ENCODE peak calls at places on chromosome 1, in six cellular contexts. S, T, E, V, B and O are unnamed samples.

GRCh38 chr1:117897551-117897950 is 31.9 kb downstream of the GDAP2 start:
- DNase-seq in B (no peak), S (peak), E (no peak), T (no peak), V (no peak), O (no peak)

GRCh38 chr1:227756172-227756959 is 21.1 kb downstream of the SNAP47 start:
- DNase-seq in S (no peak), V (no peak), B (no peak), T (no peak), E (peak), O (no peak)

GRCh38 chr1:172717722-172718455 is 59.0 kb downstream of the FASLG start:
- DNase-seq in B (no peak), S (peak), V (peak), T (no peak), E (peak), O (no peak)

GRCh38 chr1:72649974-72650373 is 367.6 kb upstream of the NEGR1 start:
- DNase-seq in E (peak), V (peak), B (no peak), S (no peak), T (no peak), O (no peak)

GRCh38 chr1:229031491-229032341 is 239.2 kb upstream of the RAB4A start:
- DNase-seq in T (no peak), V (no peak), E (no peak), S (no peak), B (no peak), O (no peak)

GRCh38 chr1:41580520-41581172 is 96.2 kb upstream of the EDN2 start:
- DNase-seq in B (no peak), V (no peak), T (no peak), S (no peak), E (no peak), O (no peak)

GRCh38 chr1:226736908-226737818 is 1.9 kb downstream of the ITPKB start:
- DNase-seq in S (peak), T (no peak), V (peak), E (peak), B (peak), O (peak)

GRCh38 chr1:114310771-114311251 is 157.1 kb upstream of the SYT6 start:
- DNase-seq in V (no peak), T (no peak), E (peak), B (no peak), S (peak), O (no peak)

GRCh38 chr1:43688594-43689000 is 18.7 kb upstream of the ST3GAL3 start:
- DNase-seq in T (no peak), B (no peak), V (peak), S (peak), E (peak), O (peak)

GRCh38 chr1:235298772-235299513 is 29.0 kb downstream of the ARID4B start:
- DNase-seq in T (no peak), E (no peak), S (no peak), V (no peak), B (no peak), O (no peak)